ENCODE peak calls at places on chromosomes 5 and 9, in nine cellular contexts. One of them, this sample, is unnamed.

GRCh38 chr5:168654225-168654624 is 75.1 kb upstream of the PANK3 start:
- DNase-seq in MM.1S: no peak
- DNase-seq in nephron progenitor cell: no peak
- DNase-seq in CD8-positive, alpha-beta T cell: no peak
- DNase-seq in OCI-LY7: no peak
- DNase-seq in suprapubic skin: no peak
- DNase-seq in A549: no peak
- DNase-seq in brain microvascular endothelial cell: no peak
- DNase-seq in left ventricle myocardium inferior: peak
- DNase-seq in this sample: no peak

GRCh38 chr5:95044096-95044495 is 240.8 kb downstream of the MCTP1 start:
- DNase-seq in MM.1S: no peak
- DNase-seq in nephron progenitor cell: no peak
- DNase-seq in CD8-positive, alpha-beta T cell: no peak
- DNase-seq in OCI-LY7: no peak
- DNase-seq in suprapubic skin: no peak
- DNase-seq in A549: no peak
- DNase-seq in brain microvascular endothelial cell: no peak
- DNase-seq in left ventricle myocardium inferior: no peak
- DNase-seq in this sample: no peak

GRCh38 chr5:135534609-135535419 is 950 bp downstream of the NEUROG1 start:
- DNase-seq in MM.1S: no peak
- DNase-seq in nephron progenitor cell: peak
- DNase-seq in CD8-positive, alpha-beta T cell: no peak
- DNase-seq in OCI-LY7: no peak
- DNase-seq in suprapubic skin: peak
- DNase-seq in A549: no peak
- DNase-seq in brain microvascular endothelial cell: no peak
- DNase-seq in left ventricle myocardium inferior: no peak
- DNase-seq in this sample: peak

GRCh38 chr5:132681476-132681831 is 7.7 kb downstream of the IL4 start:
- DNase-seq in MM.1S: no peak
- DNase-seq in nephron progenitor cell: no peak
- DNase-seq in CD8-positive, alpha-beta T cell: no peak
- DNase-seq in OCI-LY7: peak
- DNase-seq in suprapubic skin: no peak
- DNase-seq in A549: no peak
- DNase-seq in brain microvascular endothelial cell: no peak
- DNase-seq in left ventricle myocardium inferior: no peak
- DNase-seq in this sample: no peak

GRCh38 chr9:7259544-7260241 is 501.9 kb downstream of the KDM4C start:
- DNase-seq in MM.1S: no peak
- DNase-seq in nephron progenitor cell: no peak
- DNase-seq in CD8-positive, alpha-beta T cell: no peak
- DNase-seq in OCI-LY7: no peak
- DNase-seq in suprapubic skin: no peak
- DNase-seq in A549: no peak
- DNase-seq in brain microvascular endothelial cell: no peak
- DNase-seq in left ventricle myocardium inferior: no peak
- DNase-seq in this sample: no peak

GRCh38 chr9:128696923-128697707 is 5.2 kb upstream of the PKN3 start:
- DNase-seq in MM.1S: no peak
- DNase-seq in nephron progenitor cell: no peak
- DNase-seq in CD8-positive, alpha-beta T cell: no peak
- DNase-seq in OCI-LY7: no peak
- DNase-seq in suprapubic skin: no peak
- DNase-seq in A549: no peak
- DNase-seq in brain microvascular endothelial cell: no peak
- DNase-seq in left ventricle myocardium inferior: peak
- DNase-seq in this sample: no peak

GRCh38 chr9:5593904-5594303 is 35.0 kb upstream of the RIC1 start:
- DNase-seq in MM.1S: peak
- DNase-seq in nephron progenitor cell: no peak
- DNase-seq in CD8-positive, alpha-beta T cell: no peak
- DNase-seq in OCI-LY7: peak
- DNase-seq in suprapubic skin: no peak
- DNase-seq in A549: no peak
- DNase-seq in brain microvascular endothelial cell: no peak
- DNase-seq in left ventricle myocardium inferior: no peak
- DNase-seq in this sample: no peak

GRCh38 chr5:170631471-170632195 is 127.8 kb downstream of the KCNIP1 start:
- DNase-seq in MM.1S: no peak
- DNase-seq in nephron progenitor cell: peak
- DNase-seq in CD8-positive, alpha-beta T cell: no peak
- DNase-seq in OCI-LY7: no peak
- DNase-seq in suprapubic skin: no peak
- DNase-seq in A549: peak
- DNase-seq in brain microvascular endothelial cell: no peak
- DNase-seq in left ventricle myocardium inferior: peak
- DNase-seq in this sample: peak

GRCh38 chr9:15104826-15105420 is 194.7 kb upstream of the FREM1 start:
- DNase-seq in MM.1S: no peak
- DNase-seq in nephron progenitor cell: peak
- DNase-seq in CD8-positive, alpha-beta T cell: peak
- DNase-seq in OCI-LY7: peak
- DNase-seq in suprapubic skin: no peak
- DNase-seq in A549: peak
- DNase-seq in brain microvascular endothelial cell: peak
- DNase-seq in left ventricle myocardium inferior: no peak
- DNase-seq in this sample: peak

GRCh38 chr9:74355107-74355506 is 142.0 kb upstream of the RORB start:
- DNase-seq in MM.1S: no peak
- DNase-seq in nephron progenitor cell: no peak
- DNase-seq in CD8-positive, alpha-beta T cell: no peak
- DNase-seq in OCI-LY7: no peak
- DNase-seq in suprapubic skin: no peak
- DNase-seq in A549: no peak
- DNase-seq in brain microvascular endothelial cell: no peak
- DNase-seq in left ventricle myocardium inferior: no peak
- DNase-seq in this sample: no peak

GRCh38 chr5:74188341-74188740 is 452.2 kb downstream of the ENC1 start:
- DNase-seq in MM.1S: no peak
- DNase-seq in nephron progenitor cell: no peak
- DNase-seq in CD8-positive, alpha-beta T cell: no peak
- DNase-seq in OCI-LY7: no peak
- DNase-seq in suprapubic skin: no peak
- DNase-seq in A549: no peak
- DNase-seq in brain microvascular endothelial cell: no peak
- DNase-seq in left ventricle myocardium inferior: no peak
- DNase-seq in this sample: no peak

GRCh38 chr5:963673-964531 is 44.7 kb upstream of the NKD2 start:
- DNase-seq in MM.1S: peak
- DNase-seq in nephron progenitor cell: no peak
- DNase-seq in CD8-positive, alpha-beta T cell: peak
- DNase-seq in OCI-LY7: no peak
- DNase-seq in suprapubic skin: peak
- DNase-seq in A549: no peak
- DNase-seq in brain microvascular endothelial cell: no peak
- DNase-seq in left ventricle myocardium inferior: peak
- DNase-seq in this sample: peak

GRCh38 chr9:95082401-95083084 is 235.0 kb downstream of the FANCC start:
- DNase-seq in MM.1S: no peak
- DNase-seq in nephron progenitor cell: no peak
- DNase-seq in CD8-positive, alpha-beta T cell: no peak
- DNase-seq in OCI-LY7: no peak
- DNase-seq in suprapubic skin: no peak
- DNase-seq in A549: no peak
- DNase-seq in brain microvascular endothelial cell: no peak
- DNase-seq in left ventricle myocardium inferior: no peak
- DNase-seq in this sample: no peak

GRCh38 chr5:85441138-85441537 is 1056.5 kb upstream of the EDIL3 start:
- DNase-seq in MM.1S: no peak
- DNase-seq in nephron progenitor cell: no peak
- DNase-seq in CD8-positive, alpha-beta T cell: no peak
- DNase-seq in OCI-LY7: no peak
- DNase-seq in suprapubic skin: no peak
- DNase-seq in A549: no peak
- DNase-seq in brain microvascular endothelial cell: no peak
- DNase-seq in left ventricle myocardium inferior: no peak
- DNase-seq in this sample: no peak

GRCh38 chr5:181232593-181232992 is 9.5 kb downstream of the TRIM41 start:
- DNase-seq in MM.1S: no peak
- DNase-seq in nephron progenitor cell: no peak
- DNase-seq in CD8-positive, alpha-beta T cell: no peak
- DNase-seq in OCI-LY7: no peak
- DNase-seq in suprapubic skin: no peak
- DNase-seq in A549: no peak
- DNase-seq in brain microvascular endothelial cell: no peak
- DNase-seq in left ventricle myocardium inferior: no peak
- DNase-seq in this sample: no peak

GRCh38 chr5:68722357-68722756 is 371.5 kb upstream of the SLC30A5 start:
- DNase-seq in MM.1S: no peak
- DNase-seq in nephron progenitor cell: no peak
- DNase-seq in CD8-positive, alpha-beta T cell: no peak
- DNase-seq in OCI-LY7: no peak
- DNase-seq in suprapubic skin: no peak
- DNase-seq in A549: no peak
- DNase-seq in brain microvascular endothelial cell: no peak
- DNase-seq in left ventricle myocardium inferior: no peak
- DNase-seq in this sample: no peak
- TF ChIP-seq CTCF in MM.1S: no peak
- TF ChIP-seq CTCF in nephron progenitor cell: no peak
- TF ChIP-seq CTCF in CD8-positive, alpha-beta T cell: no peak
- TF ChIP-seq CTCF in OCI-LY7: no peak
- TF ChIP-seq CTCF in suprapubic skin: no peak
- TF ChIP-seq CTCF in A549: no peak
- TF ChIP-seq CTCF in brain microvascular endothelial cell: no peak
- TF ChIP-seq CTCF in left ventricle myocardium inferior: no peak
- TF ChIP-seq CTCF in this sample: no peak

DNA sequence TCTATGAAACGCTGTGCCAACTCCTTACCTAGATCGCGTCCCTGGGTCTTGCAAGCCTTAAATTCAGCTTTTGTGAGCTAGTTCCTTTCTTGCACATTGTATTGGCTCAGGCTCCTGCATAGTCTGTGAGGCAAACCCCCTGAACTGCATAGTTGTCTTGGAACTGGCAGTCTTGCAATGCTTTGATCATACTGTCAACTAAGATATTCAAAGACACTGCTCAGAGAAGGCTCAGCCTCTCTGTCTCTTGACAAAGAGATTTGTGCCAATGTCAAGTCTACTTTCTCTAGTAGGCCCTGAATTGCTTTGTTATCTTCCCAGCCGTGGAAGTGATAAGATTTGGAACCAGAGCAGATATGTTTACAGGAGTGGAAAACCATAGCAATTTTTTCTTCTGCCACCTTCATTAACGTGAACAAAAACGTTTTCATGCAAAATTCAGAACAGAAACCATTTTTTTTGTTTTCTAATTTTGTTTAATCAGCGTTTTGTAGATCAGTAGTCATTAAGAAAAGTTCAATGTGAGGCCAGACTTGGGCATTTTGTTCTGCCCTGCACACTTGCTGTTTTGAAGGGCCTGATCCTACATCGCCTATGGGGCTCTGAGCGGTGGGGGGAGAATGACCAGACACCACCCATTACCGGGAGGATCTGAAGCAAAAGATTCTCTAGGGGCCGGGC is 27.6 kb upstream of the ENTREP1 start:
- DNase-seq in MM.1S: no peak
- DNase-seq in nephron progenitor cell: no peak
- DNase-seq in CD8-positive, alpha-beta T cell: no peak
- DNase-seq in OCI-LY7: no peak
- DNase-seq in suprapubic skin: no peak
- DNase-seq in A549: no peak
- DNase-seq in brain microvascular endothelial cell: no peak
- DNase-seq in left ventricle myocardium inferior: no peak
- DNase-seq in this sample: no peak
- TF ChIP-seq CTCF in MM.1S: no peak
- TF ChIP-seq CTCF in nephron progenitor cell: no peak
- TF ChIP-seq CTCF in CD8-positive, alpha-beta T cell: no peak
- TF ChIP-seq CTCF in OCI-LY7: no peak
- TF ChIP-seq CTCF in suprapubic skin: no peak
- TF ChIP-seq CTCF in A549: no peak
- TF ChIP-seq CTCF in brain microvascular endothelial cell: no peak
- TF ChIP-seq CTCF in left ventricle myocardium inferior: no peak
- TF ChIP-seq CTCF in this sample: no peak

DNA sequence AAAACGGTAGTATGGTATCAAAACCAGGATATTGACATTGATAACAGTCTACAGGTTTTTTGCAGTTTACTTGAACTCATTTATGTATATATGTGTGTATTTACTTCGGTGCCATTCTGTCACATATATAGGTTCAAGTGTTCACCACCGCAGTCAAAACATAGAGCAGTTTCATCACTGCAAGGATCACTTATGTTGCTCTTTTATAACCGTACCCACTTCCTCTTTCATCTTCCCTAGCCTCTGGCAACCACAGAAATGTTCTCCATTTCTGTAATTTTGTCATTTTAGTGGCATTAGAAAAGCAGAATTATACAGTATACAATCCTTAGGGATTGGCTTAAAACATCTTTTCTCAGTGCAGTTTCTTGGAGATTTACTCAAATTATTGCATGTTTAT is 90.3 kb downstream of the SH3GL2 start:
- DNase-seq in MM.1S: peak
- DNase-seq in nephron progenitor cell: no peak
- DNase-seq in CD8-positive, alpha-beta T cell: no peak
- DNase-seq in OCI-LY7: no peak
- DNase-seq in suprapubic skin: no peak
- DNase-seq in A549: no peak
- DNase-seq in brain microvascular endothelial cell: no peak
- DNase-seq in left ventricle myocardium inferior: no peak
- DNase-seq in this sample: no peak
- TF ChIP-seq CTCF in MM.1S: no peak
- TF ChIP-seq CTCF in nephron progenitor cell: no peak
- TF ChIP-seq CTCF in CD8-positive, alpha-beta T cell: no peak
- TF ChIP-seq CTCF in OCI-LY7: no peak
- TF ChIP-seq CTCF in suprapubic skin: no peak
- TF ChIP-seq CTCF in A549: no peak
- TF ChIP-seq CTCF in brain microvascular endothelial cell: no peak
- TF ChIP-seq CTCF in left ventricle myocardium inferior: no peak
- TF ChIP-seq CTCF in this sample: no peak

GRCh38 chr9:34332370-34332964 is 3.1 kb downstream of the NUDT2 start:
- DNase-seq in MM.1S: peak
- DNase-seq in nephron progenitor cell: no peak
- DNase-seq in CD8-positive, alpha-beta T cell: no peak
- DNase-seq in OCI-LY7: peak
- DNase-seq in suprapubic skin: no peak
- DNase-seq in A549: peak
- DNase-seq in brain microvascular endothelial cell: no peak
- DNase-seq in left ventricle myocardium inferior: no peak
- DNase-seq in this sample: no peak

GRCh38 chr9:34331191-34331590 is 1.8 kb downstream of the NUDT2 start:
- DNase-seq in MM.1S: no peak
- DNase-seq in nephron progenitor cell: no peak
- DNase-seq in CD8-positive, alpha-beta T cell: no peak
- DNase-seq in OCI-LY7: peak
- DNase-seq in suprapubic skin: no peak
- DNase-seq in A549: no peak
- DNase-seq in brain microvascular endothelial cell: no peak
- DNase-seq in left ventricle myocardium inferior: no peak
- DNase-seq in this sample: no peak

GRCh38 chr9:34326690-34327089 is 2.4 kb downstream of the KIF24 start:
- DNase-seq in MM.1S: no peak
- DNase-seq in nephron progenitor cell: no peak
- DNase-seq in CD8-positive, alpha-beta T cell: no peak
- DNase-seq in OCI-LY7: no peak
- DNase-seq in suprapubic skin: no peak
- DNase-seq in A549: no peak
- DNase-seq in brain microvascular endothelial cell: no peak
- DNase-seq in left ventricle myocardium inferior: no peak
- DNase-seq in this sample: no peak

GRCh38 chr9:34328500-34328982 is 527 bp downstream of the KIF24 start:
- DNase-seq in MM.1S: no peak
- DNase-seq in nephron progenitor cell: no peak
- DNase-seq in CD8-positive, alpha-beta T cell: no peak
- DNase-seq in OCI-LY7: no peak
- DNase-seq in suprapubic skin: no peak
- DNase-seq in A549: peak
- DNase-seq in brain microvascular endothelial cell: no peak
- DNase-seq in left ventricle myocardium inferior: no peak
- DNase-seq in this sample: no peak

GRCh38 chr9:34328983-34329832 is at the start of the genes KIF24 and NUDT2:
- DNase-seq in MM.1S: peak
- DNase-seq in nephron progenitor cell: peak
- DNase-seq in CD8-positive, alpha-beta T cell: peak
- DNase-seq in OCI-LY7: peak
- DNase-seq in suprapubic skin: peak
- DNase-seq in A549: peak
- DNase-seq in brain microvascular endothelial cell: peak
- DNase-seq in left ventricle myocardium inferior: peak
- DNase-seq in this sample: peak
- TF ChIP-seq CTCF in MM.1S: no peak
- TF ChIP-seq CTCF in nephron progenitor cell: no peak
- TF ChIP-seq CTCF in CD8-positive, alpha-beta T cell: no peak
- TF ChIP-seq CTCF in OCI-LY7: no peak
- TF ChIP-seq CTCF in suprapubic skin: no peak
- TF ChIP-seq CTCF in A549: no peak
- TF ChIP-seq CTCF in brain microvascular endothelial cell: no peak
- TF ChIP-seq CTCF in left ventricle myocardium inferior: no peak
- TF ChIP-seq CTCF in this sample: no peak